ENCODE peak calls at places on chromosome 6, in five cellular contexts. V is IMR-90, P is MM.1S, M is left lung, I is Peyer's patch. E is an unnamed sample.
A peak's percentile ranks its signal among the peaks of the same experiment; 100 is the strongest.

GRCh38 chr6:113412589-113413367 is 444.4 kb upstream of the MARCKS start:
- DNase-seq in V (no peak), P (no peak), M (no peak), I (no peak), E (no peak)

GRCh38 chr6:116535109-116535508 is 10.4 kb downstream of the TRAPPC3L start:
- DNase-seq in V (peak; percentile 31), P (no peak), M (no peak), I (no peak), E (no peak)

GRCh38 chr6:35496851-35497570 is at the start of gene TEAD3:
- DNase-seq in V (peak; percentile 56), P (peak; percentile 53), M (peak; percentile 63), I (peak; percentile 85), E (peak; percentile 86)

GRCh38 chr6:87968435-87969278 is 79.0 kb upstream of the SPACA1 start:
- DNase-seq in V (no peak), P (peak; percentile 35), M (peak; percentile 67), I (no peak), E (no peak)

GRCh38 chr6:97189767-97190166 is 93.2 kb downstream of the MMS22L start:
- DNase-seq in V (peak; percentile 70), P (no peak), M (no peak), I (no peak), E (no peak)

GRCh38 chr6:25492951-25493350 is 159.1 kb upstream of the SCGN start:
- DNase-seq in V (no peak), P (no peak), M (no peak), I (no peak), E (no peak)

GRCh38 chr6:5569491-5569890 is 308.2 kb downstream of the FARS2 start:
- DNase-seq in V (peak; percentile 49), P (no peak), M (no peak), I (no peak), E (no peak)

GRCh38 chr6:37239950-37240713 is 17.4 kb upstream of the TBC1D22B start:
- DNase-seq in V (peak; percentile 99), P (peak; percentile 49), M (peak; percentile 93), I (peak; percentile 85), E (peak; percentile 75)

GRCh38 chr6:85641916-85642773 is 541 bp downstream of the SYNCRIP start:
- DNase-seq in V (peak; percentile 45), P (peak; percentile 37), M (peak; percentile 66), I (peak; percentile 73), E (peak; percentile 73)
- TF ChIP-seq CTCF in V (no peak), P (no peak), M (peak; percentile 14), I (no peak), E (peak; percentile 27)

GRCh38 chr6:16404456-16404855 is 166.1 kb downstream of the GMPR start:
- DNase-seq in V (no peak), P (no peak), M (no peak), I (no peak), E (no peak)

GRCh38 chr6:16405349-16405865 is 167.0 kb downstream of the GMPR start:
- DNase-seq in V (no peak), P (no peak), M (no peak), I (no peak), E (no peak)

GRCh38 chr6:16401868-16402267 is 163.5 kb downstream of the GMPR start:
- DNase-seq in V (no peak), P (no peak), M (no peak), I (no peak), E (no peak)

GRCh38 chr6:16402501-16402900 is 164.1 kb downstream of the GMPR start:
- DNase-seq in V (no peak), P (no peak), M (no peak), I (no peak), E (no peak)

GRCh38 chr6:16403831-16404230 is 165.4 kb downstream of the GMPR start:
- DNase-seq in V (peak; percentile 27), P (no peak), M (no peak), I (no peak), E (no peak)
- TF ChIP-seq CTCF in V (peak; percentile 53), P (peak; percentile 15), M (no peak), I (no peak), E (peak; percentile 28)

GRCh38 chr6:15496345-15497131 is 166.3 kb downstream of the DTNBP1 start:
- DNase-seq in V (no peak), P (no peak), M (no peak), I (no peak), E (no peak)
- TF ChIP-seq CTCF in V (no peak), P (no peak), M (no peak), I (no peak), E (no peak)

DNA sequence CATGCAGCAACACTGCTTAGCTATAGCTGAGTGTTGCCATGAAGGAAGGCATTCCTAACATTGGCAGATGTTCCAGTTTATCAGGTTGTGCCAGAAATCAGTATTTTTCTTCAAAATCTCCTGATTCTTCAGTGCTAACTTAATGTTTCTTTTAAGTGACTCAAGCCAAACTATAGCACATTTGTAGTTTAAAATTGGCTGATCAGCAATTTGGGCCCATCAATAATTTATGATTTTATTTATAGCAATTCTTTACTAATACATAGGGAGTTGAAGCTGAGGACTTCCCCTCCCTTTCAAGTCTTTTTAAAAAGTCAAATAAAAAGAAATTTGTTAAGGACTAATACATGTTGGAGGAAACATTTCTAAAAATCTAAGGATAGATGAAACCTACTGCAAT is 383.8 kb upstream of the KHDRBS2 start:
- DNase-seq in V (no peak), P (no peak), M (no peak), I (no peak), E (no peak)
- TF ChIP-seq CTCF in V (no peak), P (no peak), M (no peak), I (no peak), E (no peak)

GRCh38 chr6:170036916-170037315 is 254.0 kb downstream of the DLL1 start:
- DNase-seq in V (no peak), P (no peak), M (peak; percentile 31), I (peak; percentile 18), E (peak; percentile 37)

GRCh38 chr6:170038251-170038650 is 252.6 kb downstream of the DLL1 start:
- DNase-seq in V (no peak), P (no peak), M (peak; percentile 26), I (peak; percentile 51), E (no peak)

GRCh38 chr6:170038717-170039116 is 252.2 kb downstream of the DLL1 start:
- DNase-seq in V (no peak), P (no peak), M (peak; percentile 19), I (no peak), E (no peak)

GRCh38 chr6:170039156-170040114 is 251.4 kb downstream of the DLL1 start:
- DNase-seq in V (no peak), P (no peak), M (peak; percentile 28), I (peak; percentile 28), E (no peak)

GRCh38 chr6:170037541-170038250 is 253.2 kb downstream of the DLL1 start:
- DNase-seq in V (peak; percentile 1), P (no peak), M (peak; percentile 29), I (peak; percentile 50), E (peak; percentile 62)
- TF ChIP-seq CTCF in V (no peak), P (no peak), M (no peak), I (no peak), E (no peak)

DNA sequence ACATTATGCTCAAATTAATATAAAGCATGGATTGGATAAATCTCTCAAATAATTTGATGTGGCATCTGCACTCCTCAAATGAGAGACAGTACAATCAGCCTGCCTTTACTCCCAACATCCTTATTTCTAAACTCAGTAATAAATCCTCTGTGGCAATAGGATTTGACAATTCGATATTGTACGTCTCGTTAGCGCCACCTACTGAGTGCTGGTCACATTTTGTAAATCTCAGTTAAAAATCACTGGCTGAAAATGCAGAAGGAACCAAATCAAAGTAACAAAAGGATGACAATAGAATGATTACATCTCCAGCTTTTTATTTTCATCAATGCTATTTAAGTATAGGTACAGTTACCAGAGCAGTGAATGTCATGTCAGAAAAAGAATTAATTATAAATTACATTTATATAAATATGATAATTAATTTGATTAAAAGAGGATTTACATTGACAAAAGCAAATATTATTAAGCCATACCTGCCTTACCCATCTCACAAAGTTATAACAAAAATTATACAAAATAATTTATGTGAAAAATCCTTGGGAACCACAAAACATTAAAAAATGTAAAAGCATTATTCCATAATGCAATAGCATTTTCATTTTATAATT is 20.2 kb upstream of the GJE1 start:
- DNase-seq in V (peak; percentile 77), P (peak; percentile 58), M (peak; percentile 50), I (peak; percentile 46), E (peak; percentile 68)
- TF ChIP-seq CTCF in V (peak; percentile 87), P (peak; percentile 74), M (peak; percentile 42), I (no peak), E (peak; percentile 89)

GRCh38 chr6:151916680-151917164 is 109.2 kb downstream of the ESR1 start:
- DNase-seq in V (no peak), P (no peak), M (no peak), I (no peak), E (no peak)

GRCh38 chr6:151914475-151914874 is 107.0 kb downstream of the ESR1 start:
- DNase-seq in V (no peak), P (no peak), M (no peak), I (no peak), E (no peak)

GRCh38 chr6:151916075-151916474 is 108.6 kb downstream of the ESR1 start:
- DNase-seq in V (no peak), P (no peak), M (no peak), I (no peak), E (no peak)

GRCh38 chr6:151917531-151918329 is 110.2 kb downstream of the ESR1 start:
- DNase-seq in V (no peak), P (no peak), M (no peak), I (no peak), E (no peak)
- TF ChIP-seq CTCF in V (no peak), P (no peak), M (no peak), I (no peak), E (no peak)

GRCh38 chr6:157644043-157644810 is 178.8 kb upstream of the SNX9 start:
- DNase-seq in V (no peak), P (no peak), M (no peak), I (no peak), E (no peak)
- TF ChIP-seq CTCF in V (no peak), P (no peak), M (no peak), I (no peak), E (no peak)

E was measured in type B pancreatic cell.